ENCODE peak calls at places on chromosomes 11 and 22, in ten cellular contexts. One of them, this sample, is unnamed.

GRCh38 chr11:61482513-61482912 is 26.0 kb upstream of the LRRC10B start:
- DNase-seq in psoas muscle: no peak
- DNase-seq in pancreas: no peak
- DNase-seq in fibroblast of lung: no peak
- DNase-seq in colonic mucosa: no peak
- DNase-seq in spleen: no peak
- DNase-seq in lower lobe of right lung: no peak
- DNase-seq in ascending aorta: no peak
- DNase-seq in kidney: no peak
- DNase-seq in PC-3: peak; percentile 37
- DNase-seq in this sample: no peak

GRCh38 chr22:22681221-22681739 is 36.9 kb downstream of the GGTLC2 start:
- DNase-seq in ascending aorta: no peak
- DNase-seq in fibroblast of lung: peak; percentile 11
- DNase-seq in pancreas: no peak
- DNase-seq in colonic mucosa: no peak
- DNase-seq in spleen: no peak
- DNase-seq in lower lobe of right lung: no peak
- DNase-seq in PC-3: no peak
- DNase-seq in kidney: no peak
- DNase-seq in psoas muscle: no peak
- DNase-seq in this sample: no peak

GRCh38 chr11:134038897-134039470 is 29.9 kb upstream of the JAM3 start:
- DNase-seq in pancreas: no peak
- DNase-seq in spleen: no peak
- DNase-seq in colonic mucosa: no peak
- DNase-seq in kidney: no peak
- DNase-seq in PC-3: no peak
- DNase-seq in psoas muscle: no peak
- DNase-seq in fibroblast of lung: peak; percentile 19
- DNase-seq in ascending aorta: no peak
- DNase-seq in lower lobe of right lung: no peak
- DNase-seq in this sample: no peak

GRCh38 chr11:82733444-82734119 is at the start of gene FAM181B:
- DNase-seq in psoas muscle: peak; percentile 51
- DNase-seq in ascending aorta: no peak
- DNase-seq in colonic mucosa: peak; percentile 31
- DNase-seq in kidney: peak; percentile 88
- DNase-seq in PC-3: no peak
- DNase-seq in fibroblast of lung: peak; percentile 39
- DNase-seq in pancreas: peak; percentile 71
- DNase-seq in lower lobe of right lung: no peak
- DNase-seq in spleen: peak; percentile 84
- DNase-seq in this sample: no peak

GRCh38 chr11:14578551-14578956 is 58.4 kb upstream of the PSMA1 start:
- DNase-seq in kidney: no peak
- DNase-seq in lower lobe of right lung: no peak
- DNase-seq in pancreas: no peak
- DNase-seq in colonic mucosa: peak; percentile 41
- DNase-seq in ascending aorta: no peak
- DNase-seq in PC-3: peak; percentile 22
- DNase-seq in psoas muscle: no peak
- DNase-seq in fibroblast of lung: peak; percentile 21
- DNase-seq in spleen: no peak
- DNase-seq in this sample: peak; percentile 7

GRCh38 chr22:19240813-19241592 is 50.5 kb downstream of the CLTCL1 start:
- DNase-seq in lower lobe of right lung: no peak
- DNase-seq in PC-3: no peak
- DNase-seq in ascending aorta: no peak
- DNase-seq in kidney: no peak
- DNase-seq in pancreas: no peak
- DNase-seq in psoas muscle: no peak
- DNase-seq in spleen: no peak
- DNase-seq in fibroblast of lung: no peak
- DNase-seq in colonic mucosa: no peak
- DNase-seq in this sample: no peak

GRCh38 chr11:70467196-70468085 is 69.1 kb downstream of the CTTN start:
- DNase-seq in spleen: peak; percentile 75
- DNase-seq in colonic mucosa: peak; percentile 71
- DNase-seq in PC-3: peak; percentile 85
- DNase-seq in psoas muscle: peak; percentile 53
- DNase-seq in lower lobe of right lung: peak; percentile 66
- DNase-seq in fibroblast of lung: no peak
- DNase-seq in pancreas: peak; percentile 62
- DNase-seq in kidney: no peak
- DNase-seq in ascending aorta: no peak
- DNase-seq in this sample: no peak

GRCh38 chr11:44112083-44112865 is 16.8 kb downstream of the EXT2 start:
- DNase-seq in lower lobe of right lung: no peak
- DNase-seq in PC-3: peak; percentile 29
- DNase-seq in spleen: no peak
- DNase-seq in colonic mucosa: no peak
- DNase-seq in ascending aorta: no peak
- DNase-seq in psoas muscle: peak; percentile 52
- DNase-seq in fibroblast of lung: peak; percentile 70
- DNase-seq in kidney: no peak
- DNase-seq in pancreas: no peak
- DNase-seq in this sample: no peak

GRCh38 chr11:69671734-69672465 is 3.3 kb downstream of the LTO1 start:
- DNase-seq in ascending aorta: no peak
- DNase-seq in kidney: no peak
- DNase-seq in spleen: peak; percentile 42
- DNase-seq in colonic mucosa: no peak
- DNase-seq in fibroblast of lung: no peak
- DNase-seq in pancreas: no peak
- DNase-seq in psoas muscle: no peak
- DNase-seq in lower lobe of right lung: no peak
- DNase-seq in PC-3: no peak
- DNase-seq in this sample: no peak

GRCh38 chr11:12052676-12053605 is 44.5 kb upstream of the DKK3 start:
- DNase-seq in psoas muscle: no peak
- DNase-seq in fibroblast of lung: no peak
- DNase-seq in PC-3: no peak
- DNase-seq in spleen: no peak
- DNase-seq in lower lobe of right lung: no peak
- DNase-seq in kidney: no peak
- DNase-seq in pancreas: no peak
- DNase-seq in colonic mucosa: peak; percentile 16
- DNase-seq in ascending aorta: no peak
- DNase-seq in this sample: no peak

DNA sequence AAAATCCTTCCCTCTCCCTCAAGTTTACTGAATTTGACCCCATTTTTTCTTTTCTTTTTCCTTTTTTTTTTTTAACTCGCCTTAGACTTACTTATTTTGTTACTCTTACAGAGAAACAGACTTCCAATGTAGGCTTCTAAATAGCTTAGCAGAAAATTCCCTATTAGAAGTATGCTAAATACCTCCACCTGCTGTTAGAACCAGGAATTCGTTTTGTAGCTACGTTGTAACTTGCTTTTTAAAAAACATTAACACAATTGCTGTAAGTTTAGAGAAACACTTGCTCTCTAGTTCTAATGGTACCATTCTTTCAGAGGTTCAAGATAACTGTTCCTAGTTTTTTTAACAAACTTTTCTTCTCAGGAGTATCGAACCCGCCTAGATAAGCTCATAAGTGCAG is 324.2 kb downstream of the DCDC1 start:
- DNase-seq in colonic mucosa: no peak
- DNase-seq in fibroblast of lung: peak; percentile 3
- DNase-seq in kidney: no peak
- DNase-seq in lower lobe of right lung: no peak
- DNase-seq in pancreas: no peak
- DNase-seq in psoas muscle: no peak
- DNase-seq in ascending aorta: no peak
- DNase-seq in PC-3: peak; percentile 11
- DNase-seq in spleen: no peak
- DNase-seq in this sample: no peak
- TF ChIP-seq CTCF in colonic mucosa: no peak
- TF ChIP-seq CTCF in fibroblast of lung: peak; percentile 25
- TF ChIP-seq CTCF in kidney: peak; percentile 20
- TF ChIP-seq CTCF in lower lobe of right lung: no peak
- TF ChIP-seq CTCF in pancreas: no peak
- TF ChIP-seq CTCF in psoas muscle: no peak
- TF ChIP-seq CTCF in ascending aorta: no peak
- TF ChIP-seq CTCF in PC-3: peak; percentile 34
- TF ChIP-seq CTCF in spleen: no peak
- TF ChIP-seq CTCF in this sample: no peak

GRCh38 chr22:41844513-41844912 is 11.6 kb downstream of the SREBF2 start:
- DNase-seq in psoas muscle: no peak
- DNase-seq in fibroblast of lung: no peak
- DNase-seq in PC-3: peak; percentile 74
- DNase-seq in spleen: no peak
- DNase-seq in ascending aorta: no peak
- DNase-seq in lower lobe of right lung: peak; percentile 63
- DNase-seq in pancreas: no peak
- DNase-seq in colonic mucosa: no peak
- DNase-seq in kidney: no peak
- DNase-seq in this sample: no peak

GRCh38 chr22:41845380-41846267 is 12.7 kb downstream of the SREBF2 start:
- DNase-seq in psoas muscle: no peak
- DNase-seq in PC-3: no peak
- DNase-seq in ascending aorta: no peak
- DNase-seq in fibroblast of lung: peak; percentile 38
- DNase-seq in colonic mucosa: no peak
- DNase-seq in lower lobe of right lung: no peak
- DNase-seq in pancreas: no peak
- DNase-seq in kidney: no peak
- DNase-seq in spleen: no peak
- DNase-seq in this sample: no peak

GRCh38 chr22:41842996-41843970 is 10.4 kb downstream of the SREBF2 start:
- DNase-seq in colonic mucosa: no peak
- DNase-seq in lower lobe of right lung: no peak
- DNase-seq in spleen: no peak
- DNase-seq in pancreas: no peak
- DNase-seq in fibroblast of lung: no peak
- DNase-seq in ascending aorta: no peak
- DNase-seq in kidney: no peak
- DNase-seq in PC-3: peak; percentile 39
- DNase-seq in psoas muscle: no peak
- DNase-seq in this sample: no peak

GRCh38 chr22:41846268-41847002 is 13.5 kb downstream of the SREBF2 start:
- DNase-seq in fibroblast of lung: no peak
- DNase-seq in lower lobe of right lung: no peak
- DNase-seq in colonic mucosa: no peak
- DNase-seq in PC-3: no peak
- DNase-seq in ascending aorta: no peak
- DNase-seq in pancreas: no peak
- DNase-seq in psoas muscle: no peak
- DNase-seq in kidney: no peak
- DNase-seq in spleen: no peak
- DNase-seq in this sample: no peak

GRCh38 chr22:41844036-41844435 is 11.1 kb downstream of the SREBF2 start:
- DNase-seq in lower lobe of right lung: no peak
- DNase-seq in psoas muscle: no peak
- DNase-seq in PC-3: no peak
- DNase-seq in pancreas: no peak
- DNase-seq in colonic mucosa: no peak
- DNase-seq in fibroblast of lung: no peak
- DNase-seq in ascending aorta: no peak
- DNase-seq in spleen: no peak
- DNase-seq in kidney: no peak
- DNase-seq in this sample: no peak
- H3K4me1 ChIP-seq in lower lobe of right lung: peaks cover 66% of the 10 kb centered on the region
- H3K4me1 ChIP-seq in psoas muscle: peaks cover 43% of the 10 kb centered on the region
- H3K4me1 ChIP-seq in PC-3: peaks cover 46% of the 10 kb centered on the region
- H3K4me1 ChIP-seq in pancreas: peaks cover 32% of the 10 kb centered on the region
- H3K4me1 ChIP-seq in colonic mucosa: peaks cover 27% of the 10 kb centered on the region
- H3K4me1 ChIP-seq in fibroblast of lung: no peaks in the 10 kb centered on the region
- H3K4me1 ChIP-seq in ascending aorta: peaks cover 4% of the 10 kb centered on the region
- H3K4me1 ChIP-seq in spleen: peaks cover 80% of the 10 kb centered on the region
- H3K4me1 ChIP-seq in kidney: peaks cover 29% of the 10 kb centered on the region
- H3K4me1 ChIP-seq in this sample: peaks cover 89% of the 10 kb centered on the region

GRCh38 chr11:117826360-117826635 is 1.8 kb upstream of the FXYD2 start:
- DNase-seq in spleen: no peak
- DNase-seq in fibroblast of lung: no peak
- DNase-seq in kidney: peak; percentile 32
- DNase-seq in lower lobe of right lung: no peak
- DNase-seq in pancreas: no peak
- DNase-seq in PC-3: no peak
- DNase-seq in psoas muscle: no peak
- DNase-seq in ascending aorta: no peak
- DNase-seq in colonic mucosa: no peak
- DNase-seq in this sample: no peak

GRCh38 chr11:117826832-117827231 is 2.3 kb upstream of the FXYD2 start:
- DNase-seq in psoas muscle: no peak
- DNase-seq in colonic mucosa: no peak
- DNase-seq in PC-3: no peak
- DNase-seq in fibroblast of lung: no peak
- DNase-seq in spleen: no peak
- DNase-seq in pancreas: no peak
- DNase-seq in lower lobe of right lung: no peak
- DNase-seq in kidney: peak; percentile 77
- DNase-seq in ascending aorta: no peak
- DNase-seq in this sample: no peak

GRCh38 chr11:117823941-117824420 is 563 bp downstream of the FXYD2 start:
- DNase-seq in PC-3: no peak
- DNase-seq in pancreas: no peak
- DNase-seq in fibroblast of lung: peak; percentile 33
- DNase-seq in kidney: peak; percentile 88
- DNase-seq in colonic mucosa: peak; percentile 49
- DNase-seq in lower lobe of right lung: peak; percentile 57
- DNase-seq in ascending aorta: no peak
- DNase-seq in spleen: peak; percentile 79
- DNase-seq in psoas muscle: peak; percentile 77
- DNase-seq in this sample: no peak

GRCh38 chr11:117824571-117825537 is at the start of gene FXYD2:
- DNase-seq in kidney: peak; percentile 92
- DNase-seq in spleen: peak; percentile 77
- DNase-seq in pancreas: peak; percentile 55
- DNase-seq in psoas muscle: peak; percentile 61
- DNase-seq in PC-3: no peak
- DNase-seq in lower lobe of right lung: peak; percentile 52
- DNase-seq in colonic mucosa: no peak
- DNase-seq in fibroblast of lung: no peak
- DNase-seq in ascending aorta: no peak
- DNase-seq in this sample: no peak

GRCh38 chr11:117825538-117826359 is 1.2 kb upstream of the FXYD2 start:
- DNase-seq in PC-3: no peak
- DNase-seq in fibroblast of lung: no peak
- DNase-seq in colonic mucosa: no peak
- DNase-seq in ascending aorta: no peak
- DNase-seq in psoas muscle: no peak
- DNase-seq in kidney: peak; percentile 64
- DNase-seq in spleen: peak; percentile 48
- DNase-seq in lower lobe of right lung: no peak
- DNase-seq in pancreas: no peak
- DNase-seq in this sample: no peak
- H3K27ac ChIP-seq in PC-3: no peak overlapping the region
- H3K27ac ChIP-seq in fibroblast of lung: no peak overlapping the region
- H3K27ac ChIP-seq in colonic mucosa: no peak overlapping the region
- H3K27ac ChIP-seq in ascending aorta: no peak overlapping the region
- H3K27ac ChIP-seq in psoas muscle: no peak overlapping the region
- H3K27ac ChIP-seq in kidney: peak overlapping the region; percentile 98
- H3K27ac ChIP-seq in spleen: peak overlapping the region; percentile 86
- H3K27ac ChIP-seq in lower lobe of right lung: peak overlapping the region; percentile 31
- H3K27ac ChIP-seq in pancreas: peak overlapping the region; percentile 73
- H3K27ac ChIP-seq in this sample: no peak overlapping the region

DNA sequence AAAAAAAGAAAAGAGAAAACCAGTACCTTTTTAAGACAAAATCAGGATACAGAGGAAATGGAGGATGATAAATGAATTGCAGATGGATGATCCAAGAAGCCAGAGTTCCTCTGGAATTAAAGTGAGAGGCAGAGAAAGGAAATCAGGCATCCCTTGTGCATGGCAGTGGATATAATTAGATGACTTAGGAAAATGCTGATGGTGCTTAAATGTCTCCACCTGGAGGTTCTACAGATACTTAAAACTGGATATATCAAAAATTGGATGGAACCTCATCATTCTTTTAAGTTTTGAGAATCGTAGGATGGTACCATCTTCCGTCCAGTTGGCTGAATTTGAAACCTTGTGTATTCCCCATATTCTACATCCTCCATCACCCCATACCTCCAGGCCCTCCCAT is 1040.0 kb downstream of the NTM start:
- DNase-seq in fibroblast of lung: no peak
- DNase-seq in kidney: no peak
- DNase-seq in colonic mucosa: no peak
- DNase-seq in lower lobe of right lung: no peak
- DNase-seq in ascending aorta: no peak
- DNase-seq in psoas muscle: no peak
- DNase-seq in spleen: no peak
- DNase-seq in pancreas: no peak
- DNase-seq in PC-3: no peak
- DNase-seq in this sample: no peak
- TF ChIP-seq CTCF in fibroblast of lung: no peak
- TF ChIP-seq CTCF in kidney: no peak
- TF ChIP-seq CTCF in colonic mucosa: no peak
- TF ChIP-seq CTCF in lower lobe of right lung: no peak
- TF ChIP-seq CTCF in ascending aorta: no peak
- TF ChIP-seq CTCF in psoas muscle: no peak
- TF ChIP-seq CTCF in spleen: no peak
- TF ChIP-seq CTCF in pancreas: no peak
- TF ChIP-seq CTCF in PC-3: no peak
- TF ChIP-seq CTCF in this sample: no peak